ENCODE peak calls at places on chromosome 15, in seven cellular contexts. One of them, this sample, is unnamed.

GRCh38 chr15:90592144-90592887 is 62.6 kb downstream of the CRTC3 start:
- DNase-seq in SJSA1: no peak
- DNase-seq in NCI-H1417: no peak
- DNase-seq in kidney: no peak
- DNase-seq in HEK293T: no peak
- DNase-seq in T-helper 9 cell: no peak
- DNase-seq in astrocyte: peak
- DNase-seq in this sample: peak

GRCh38 chr15:80662756-80663553 is 32.2 kb upstream of the ABHD17C start:
- DNase-seq in SJSA1: no peak
- DNase-seq in NCI-H1417: peak
- DNase-seq in kidney: no peak
- DNase-seq in HEK293T: no peak
- DNase-seq in T-helper 9 cell: no peak
- DNase-seq in astrocyte: no peak
- DNase-seq in this sample: no peak

GRCh38 chr15:62558640-62559039 is 393.6 kb upstream of the C2CD4B start:
- DNase-seq in SJSA1: no peak
- DNase-seq in NCI-H1417: no peak
- DNase-seq in kidney: no peak
- DNase-seq in HEK293T: no peak
- DNase-seq in T-helper 9 cell: no peak
- DNase-seq in astrocyte: no peak
- DNase-seq in this sample: no peak

GRCh38 chr15:40929730-40930429 is 740 bp downstream of the DLL4 start:
- DNase-seq in SJSA1: peak
- DNase-seq in NCI-H1417: no peak
- DNase-seq in kidney: peak
- DNase-seq in HEK293T: no peak
- DNase-seq in T-helper 9 cell: no peak
- DNase-seq in astrocyte: peak
- DNase-seq in this sample: peak

GRCh38 chr15:49645937-49646336 is 25.1 kb downstream of the DTWD1 start:
- DNase-seq in SJSA1: no peak
- DNase-seq in NCI-H1417: peak
- DNase-seq in kidney: peak
- DNase-seq in HEK293T: no peak
- DNase-seq in T-helper 9 cell: no peak
- DNase-seq in astrocyte: peak
- DNase-seq in this sample: peak

GRCh38 chr15:68595761-68596160 is 17.0 kb downstream of the CORO2B start:
- DNase-seq in SJSA1: no peak
- DNase-seq in NCI-H1417: peak
- DNase-seq in kidney: no peak
- DNase-seq in HEK293T: no peak
- DNase-seq in T-helper 9 cell: no peak
- DNase-seq in astrocyte: no peak
- DNase-seq in this sample: no peak

GRCh38 chr15:42450434-42450790 is 40.5 kb downstream of the ZNF106 start:
- DNase-seq in SJSA1: no peak
- DNase-seq in NCI-H1417: no peak
- DNase-seq in kidney: no peak
- DNase-seq in HEK293T: no peak
- DNase-seq in T-helper 9 cell: no peak
- DNase-seq in astrocyte: no peak
- DNase-seq in this sample: no peak

GRCh38 chr15:82314769-82315518 is 34.3 kb downstream of the GOLGA6L10 start:
- DNase-seq in SJSA1: no peak
- DNase-seq in NCI-H1417: no peak
- DNase-seq in kidney: no peak
- DNase-seq in HEK293T: no peak
- DNase-seq in T-helper 9 cell: no peak
- DNase-seq in astrocyte: no peak
- DNase-seq in this sample: no peak

GRCh38 chr15:68993276-68993675 is 21.2 kb upstream of the NOX5 start:
- DNase-seq in SJSA1: no peak
- DNase-seq in NCI-H1417: no peak
- DNase-seq in kidney: no peak
- DNase-seq in HEK293T: no peak
- DNase-seq in T-helper 9 cell: no peak
- DNase-seq in astrocyte: peak
- DNase-seq in this sample: no peak

GRCh38 chr15:72503147-72503546 is 29.0 kb downstream of the ARIH1 start:
- DNase-seq in SJSA1: peak
- DNase-seq in NCI-H1417: no peak
- DNase-seq in kidney: no peak
- DNase-seq in HEK293T: no peak
- DNase-seq in T-helper 9 cell: no peak
- DNase-seq in astrocyte: no peak
- DNase-seq in this sample: peak

GRCh38 chr15:85694086-85694485 is 100.6 kb downstream of the KLHL25 start:
- DNase-seq in SJSA1: no peak
- DNase-seq in NCI-H1417: no peak
- DNase-seq in kidney: no peak
- DNase-seq in HEK293T: no peak
- DNase-seq in T-helper 9 cell: no peak
- DNase-seq in astrocyte: no peak
- DNase-seq in this sample: no peak

GRCh38 chr15:64193971-64194370 is 31.1 kb upstream of the PPIB start:
- DNase-seq in SJSA1: no peak
- DNase-seq in NCI-H1417: no peak
- DNase-seq in kidney: no peak
- DNase-seq in HEK293T: no peak
- DNase-seq in T-helper 9 cell: no peak
- DNase-seq in astrocyte: no peak
- DNase-seq in this sample: no peak

GRCh38 chr15:101024111-101024695 is 105.0 kb downstream of the LRRK1 start:
- DNase-seq in SJSA1: peak
- DNase-seq in NCI-H1417: no peak
- DNase-seq in kidney: peak
- DNase-seq in HEK293T: no peak
- DNase-seq in T-helper 9 cell: no peak
- DNase-seq in astrocyte: peak
- DNase-seq in this sample: peak

GRCh38 chr15:84748274-84749110 is at the start of gene ZNF592:
- DNase-seq in SJSA1: no peak
- DNase-seq in NCI-H1417: peak
- DNase-seq in kidney: peak
- DNase-seq in HEK293T: peak
- DNase-seq in T-helper 9 cell: peak
- DNase-seq in astrocyte: peak
- DNase-seq in this sample: peak

GRCh38 chr15:41501961-41502786 is 8.5 kb downstream of the ITPKA start:
- DNase-seq in SJSA1: no peak
- DNase-seq in NCI-H1417: no peak
- DNase-seq in kidney: no peak
- DNase-seq in HEK293T: no peak
- DNase-seq in T-helper 9 cell: peak
- DNase-seq in astrocyte: no peak
- DNase-seq in this sample: no peak

GRCh38 chr15:39184701-39185390 is 396.0 kb upstream of the THBS1 start:
- DNase-seq in SJSA1: peak
- DNase-seq in NCI-H1417: no peak
- DNase-seq in kidney: peak
- DNase-seq in HEK293T: no peak
- DNase-seq in T-helper 9 cell: no peak
- DNase-seq in astrocyte: no peak
- DNase-seq in this sample: no peak

GRCh38 chr15:98722645-98723044 is 74.3 kb downstream of the IGF1R start:
- DNase-seq in SJSA1: no peak
- DNase-seq in NCI-H1417: no peak
- DNase-seq in kidney: no peak
- DNase-seq in HEK293T: no peak
- DNase-seq in T-helper 9 cell: no peak
- DNase-seq in astrocyte: no peak
- DNase-seq in this sample: no peak

GRCh38 chr15:61398310-61398709 is 169.2 kb upstream of the RORA start:
- DNase-seq in SJSA1: no peak
- DNase-seq in NCI-H1417: no peak
- DNase-seq in kidney: no peak
- DNase-seq in HEK293T: no peak
- DNase-seq in T-helper 9 cell: no peak
- DNase-seq in astrocyte: no peak
- DNase-seq in this sample: no peak

GRCh38 chr15:74788716-74789151 is 6.9 kb downstream of the CSK start:
- DNase-seq in SJSA1: no peak
- DNase-seq in NCI-H1417: no peak
- DNase-seq in kidney: peak
- DNase-seq in HEK293T: no peak
- DNase-seq in T-helper 9 cell: peak
- DNase-seq in astrocyte: no peak
- DNase-seq in this sample: no peak

GRCh38 chr15:75947117-75947516 is 43.4 kb downstream of the FBXO22 start:
- DNase-seq in SJSA1: peak
- DNase-seq in NCI-H1417: no peak
- DNase-seq in kidney: no peak
- DNase-seq in HEK293T: no peak
- DNase-seq in T-helper 9 cell: no peak
- DNase-seq in astrocyte: peak
- DNase-seq in this sample: peak

GRCh38 chr15:74525946-74526345 is 15.1 kb upstream of the ARID3B start:
- DNase-seq in SJSA1: peak
- DNase-seq in NCI-H1417: peak
- DNase-seq in kidney: no peak
- DNase-seq in HEK293T: no peak
- DNase-seq in T-helper 9 cell: no peak
- DNase-seq in astrocyte: peak
- DNase-seq in this sample: peak

GRCh38 chr15:82081904-82082810 is 36.3 kb upstream of the MEX3B start:
- DNase-seq in SJSA1: peak
- DNase-seq in NCI-H1417: no peak
- DNase-seq in kidney: no peak
- DNase-seq in HEK293T: peak
- DNase-seq in T-helper 9 cell: no peak
- DNase-seq in astrocyte: peak
- DNase-seq in this sample: peak

GRCh38 chr15:28919201-28919627 is 33.4 kb downstream of the APBA2 start:
- DNase-seq in SJSA1: no peak
- DNase-seq in NCI-H1417: no peak
- DNase-seq in kidney: no peak
- DNase-seq in HEK293T: no peak
- DNase-seq in T-helper 9 cell: no peak
- DNase-seq in astrocyte: no peak
- DNase-seq in this sample: no peak

GRCh38 chr15:62165029-62165792 is at the start of gene C2CD4B:
- DNase-seq in SJSA1: no peak
- DNase-seq in NCI-H1417: no peak
- DNase-seq in kidney: peak
- DNase-seq in HEK293T: no peak
- DNase-seq in T-helper 9 cell: peak
- DNase-seq in astrocyte: no peak
- DNase-seq in this sample: no peak

GRCh38 chr15:38745136-38745535 is 180.5 kb upstream of the RASGRP1 start:
- DNase-seq in SJSA1: peak
- DNase-seq in NCI-H1417: no peak
- DNase-seq in kidney: no peak
- DNase-seq in HEK293T: no peak
- DNase-seq in T-helper 9 cell: no peak
- DNase-seq in astrocyte: peak
- DNase-seq in this sample: no peak

GRCh38 chr15:45179221-45179985 is 8.4 kb downstream of the SHF start:
- DNase-seq in SJSA1: no peak
- DNase-seq in NCI-H1417: no peak
- DNase-seq in kidney: no peak
- DNase-seq in HEK293T: peak
- DNase-seq in T-helper 9 cell: peak
- DNase-seq in astrocyte: no peak
- DNase-seq in this sample: no peak

GRCh38 chr15:34161329-34161953 is 48.5 kb downstream of the KATNBL1 start:
- DNase-seq in SJSA1: no peak
- DNase-seq in NCI-H1417: peak
- DNase-seq in kidney: no peak
- DNase-seq in HEK293T: no peak
- DNase-seq in T-helper 9 cell: no peak
- DNase-seq in astrocyte: peak
- DNase-seq in this sample: peak

GRCh38 chr15:44215594-44215993 is 20.5 kb upstream of the FRMD5 start:
- DNase-seq in SJSA1: peak
- DNase-seq in NCI-H1417: peak
- DNase-seq in kidney: no peak
- DNase-seq in HEK293T: no peak
- DNase-seq in T-helper 9 cell: no peak
- DNase-seq in astrocyte: peak
- DNase-seq in this sample: peak

GRCh38 chr15:76566276-76566675 is 229.7 kb downstream of the ISL2 start:
- DNase-seq in SJSA1: no peak
- DNase-seq in NCI-H1417: no peak
- DNase-seq in kidney: no peak
- DNase-seq in HEK293T: no peak
- DNase-seq in T-helper 9 cell: no peak
- DNase-seq in astrocyte: peak
- DNase-seq in this sample: peak

GRCh38 chr15:27465213-27465612 is 494.2 kb downstream of the GABRG3 start:
- DNase-seq in SJSA1: peak
- DNase-seq in NCI-H1417: no peak
- DNase-seq in kidney: no peak
- DNase-seq in HEK293T: no peak
- DNase-seq in T-helper 9 cell: no peak
- DNase-seq in astrocyte: no peak
- DNase-seq in this sample: no peak

This sample was measured in fibroblast of lung.